ENCODE peak calls at places on chromosomes 5 and 9, in eight cellular contexts. A is HCT116, U is endodermal cell, F is heart right ventricle, D is IMR-90, P is A673, W is PC-3, B is uterus. Z is an unnamed sample. For H3K4me1, the result is how much of the 10 kb centered on the place peaks cover.

GRCh38 chr9:109230277-109230676 is 63.2 kb upstream of the FRRS1L start:
- DNase-seq in A (no peak), U (no peak), F (no peak), D (no peak), P (no peak), W (no peak), B (no peak), Z (no peak)

GRCh38 chr9:78921341-78921740 is 624.4 kb downstream of the PSAT1 start:
- DNase-seq in A (no peak), U (no peak), F (no peak), D (peak), P (no peak), W (no peak), B (no peak), Z (no peak)

GRCh38 chr9:109520475-109521132 is 22.5 kb upstream of the PTPN3 start:
- DNase-seq in A (peak), U (peak), F (peak), D (peak), P (peak), W (peak), B (peak), Z (peak)

GRCh38 chr9:123861086-123861707 is 68.7 kb downstream of the DENND1A start:
- DNase-seq in A (no peak), U (no peak), F (no peak), D (no peak), P (no peak), W (no peak), B (no peak), Z (no peak)

GRCh38 chr9:81266086-81266485 is 423.3 kb downstream of the TLE1 start:
- DNase-seq in A (no peak), U (no peak), F (no peak), D (peak), P (no peak), W (no peak), B (no peak), Z (no peak)

GRCh38 chr5:124352312-124352711 is 394.1 kb downstream of the ZNF608 start:
- DNase-seq in A (no peak), U (no peak), F (no peak), D (no peak), P (no peak), W (no peak), B (no peak), Z (no peak)

GRCh38 chr5:28770307-28770706 is 1731.9 kb upstream of the CDH9 start:
- DNase-seq in A (no peak), U (no peak), F (no peak), D (no peak), P (no peak), W (no peak), B (no peak), Z (no peak)

GRCh38 chr5:148060881-148061280 is 2.9 kb upstream of the SPINK5 start:
- DNase-seq in A (no peak), U (no peak), F (no peak), D (no peak), P (no peak), W (no peak), B (no peak), Z (no peak)

GRCh38 chr9:121824651-121825480 is 173.4 kb downstream of the DAB2IP start:
- DNase-seq in A (no peak), U (peak), F (no peak), D (peak), P (no peak), W (peak), B (no peak), Z (no peak)

GRCh38 chr5:28380172-28380571 is 1341.8 kb upstream of the CDH9 start:
- DNase-seq in A (no peak), U (no peak), F (no peak), D (no peak), P (no peak), W (peak), B (no peak), Z (no peak)

GRCh38 chr5:133918316-133918715 is 50.1 kb downstream of the C5orf15 start:
- DNase-seq in A (no peak), U (no peak), F (no peak), D (no peak), P (no peak), W (no peak), B (no peak), Z (no peak)

GRCh38 chr5:160931283-160931682 is 79.3 kb upstream of the ATP10B start:
- DNase-seq in A (no peak), U (no peak), F (no peak), D (no peak), P (no peak), W (no peak), B (no peak), Z (no peak)

GRCh38 chr5:63145167-63145566 is 566.5 kb downstream of the LRRC70 start:
- DNase-seq in A (no peak), U (no peak), F (no peak), D (no peak), P (no peak), W (no peak), B (no peak), Z (peak)

GRCh38 chr5:63164838-63165237 is 586.2 kb downstream of the LRRC70 start:
- DNase-seq in A (no peak), U (no peak), F (no peak), D (no peak), P (no peak), W (no peak), B (no peak), Z (no peak)

GRCh38 chr9:35908484-35909125 is 685 bp upstream of the SPAAR start:
- DNase-seq in A (no peak), U (no peak), F (peak), D (peak), P (no peak), W (peak), B (peak), Z (peak)

GRCh38 chr9:79054500-79054899 is 517.3 kb upstream of the TLE4 start:
- DNase-seq in A (no peak), U (no peak), F (no peak), D (peak), P (no peak), W (no peak), B (no peak), Z (no peak)

GRCh38 chr5:178499352-178499751 is 90.8 kb downstream of the COL23A1 start:
- DNase-seq in A (no peak), U (no peak), F (no peak), D (no peak), P (no peak), W (no peak), B (no peak), Z (no peak)

GRCh38 chr5:131661931-131662330 is 26.9 kb upstream of the RAPGEF6 start:
- DNase-seq in A (no peak), U (no peak), F (no peak), D (no peak), P (no peak), W (no peak), B (no peak), Z (no peak)

GRCh38 chr9:110148384-110148783 is 59.6 kb downstream of the C9orf152 start:
- DNase-seq in A (no peak), U (no peak), F (no peak), D (peak), P (no peak), W (no peak), B (no peak), Z (no peak)

GRCh38 chr9:4375424-4376195 is 75.7 kb upstream of the GLIS3 start:
- DNase-seq in A (peak), U (no peak), F (no peak), D (peak), P (peak), W (peak), B (no peak), Z (no peak)

GRCh38 chr5:121974261-121974660 is 12.5 kb downstream of the SRFBP1 start:
- DNase-seq in A (no peak), U (no peak), F (no peak), D (peak), P (peak), W (no peak), B (no peak), Z (no peak)

GRCh38 chr5:4777435-4777834 is 362.7 kb upstream of the ADAMTS16 start:
- DNase-seq in A (no peak), U (no peak), F (no peak), D (no peak), P (no peak), W (peak), B (no peak), Z (no peak)
- H3K27ac ChIP-seq in A (no peak), U (no peak), F (no peak), D (no peak), P (no peak), W (no peak), B (no peak), Z (no peak)

DNA sequence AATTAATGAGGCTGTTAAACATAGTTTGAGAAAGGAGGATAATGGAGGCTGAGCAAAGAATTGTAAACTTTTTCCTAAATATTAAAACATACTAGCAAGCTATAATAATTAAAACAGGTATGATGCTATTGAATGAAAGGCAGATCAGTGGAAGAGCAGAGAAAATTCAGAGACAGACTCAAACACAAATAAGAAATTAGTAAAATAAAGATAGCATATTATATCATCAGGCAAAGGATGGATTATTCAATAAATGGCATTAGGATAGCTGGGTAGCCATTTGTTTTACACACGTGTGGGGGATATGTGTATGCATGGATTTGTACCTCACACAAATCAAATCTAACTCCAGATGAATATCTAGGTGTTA is 50.6 kb downstream of the MRPS27 start:
- DNase-seq in A (no peak), U (no peak), F (no peak), D (no peak), P (no peak), W (no peak), B (no peak), Z (no peak)
- TF ChIP-seq CTCF in A (no peak), U (no peak), F (no peak), D (no peak), P (peak), W (no peak), B (no peak), Z (no peak)

DNA sequence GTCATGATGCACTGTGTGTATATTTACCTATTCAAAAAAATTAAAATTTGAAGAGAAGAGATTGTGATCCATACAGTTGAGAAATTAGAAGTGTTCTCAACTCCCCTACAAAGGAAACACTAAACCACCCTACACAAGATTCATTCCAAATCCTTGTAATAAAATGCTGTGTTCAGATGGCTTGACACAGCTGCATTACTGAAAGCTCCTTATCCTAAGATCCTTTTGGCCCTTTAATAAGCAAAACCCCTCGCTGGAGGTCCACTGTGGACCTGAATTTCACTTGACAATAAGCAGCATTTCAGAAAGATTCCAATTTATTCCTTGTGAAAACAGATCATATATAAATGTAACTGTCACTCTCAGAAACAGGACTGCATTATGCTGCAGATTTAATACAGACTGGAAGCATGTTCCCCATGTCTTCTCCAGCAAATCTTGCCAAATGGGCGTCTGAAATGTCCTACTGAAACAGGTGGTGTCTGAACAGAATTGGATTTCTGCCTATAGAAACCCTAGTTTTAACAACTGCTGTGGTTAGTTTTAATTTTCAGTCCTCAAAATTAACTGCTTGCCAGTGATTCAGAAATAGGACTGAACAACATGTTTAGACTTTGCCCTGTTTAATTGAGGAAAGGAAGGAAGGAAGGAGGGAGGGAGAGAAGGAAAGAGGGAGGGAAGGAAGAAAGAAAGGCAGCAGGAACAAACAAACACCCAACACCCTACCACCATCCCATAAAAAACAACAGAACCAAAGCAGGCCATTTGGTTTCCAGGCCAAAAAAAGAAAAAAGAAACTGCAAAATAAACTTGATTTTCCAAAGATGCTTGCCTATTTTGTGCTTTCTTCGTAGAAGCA is 179.6 kb downstream of the MLLT3 start:
- DNase-seq in A (no peak), U (no peak), F (no peak), D (no peak), P (no peak), W (no peak), B (no peak), Z (no peak)
- H3K4me1 ChIP-seq in A (under half), U (under half), F (under half), D (under half), P (under half), W (under half), B (under half), Z (under half)

GRCh38 chr5:73985145-73985544 is 359.1 kb downstream of the ARHGEF28 start:
- DNase-seq in A (peak), U (no peak), F (no peak), D (peak), P (peak), W (peak), B (no peak), Z (no peak)
- H3K27ac ChIP-seq in A (no peak), U (no peak), F (no peak), D (no peak), P (no peak), W (no peak), B (no peak), Z (peak)

GRCh38 chr5:103938151-103938671 is 375.6 kb upstream of the NUDT12 start:
- DNase-seq in A (no peak), U (no peak), F (no peak), D (no peak), P (no peak), W (no peak), B (no peak), Z (no peak)

GRCh38 chr5:103943243-103943642 is 380.7 kb upstream of the NUDT12 start:
- DNase-seq in A (no peak), U (no peak), F (no peak), D (no peak), P (no peak), W (no peak), B (no peak), Z (no peak)

GRCh38 chr5:103941554-103941953 is 379.0 kb upstream of the NUDT12 start:
- DNase-seq in A (no peak), U (no peak), F (no peak), D (no peak), P (no peak), W (no peak), B (no peak), Z (no peak)

DNA sequence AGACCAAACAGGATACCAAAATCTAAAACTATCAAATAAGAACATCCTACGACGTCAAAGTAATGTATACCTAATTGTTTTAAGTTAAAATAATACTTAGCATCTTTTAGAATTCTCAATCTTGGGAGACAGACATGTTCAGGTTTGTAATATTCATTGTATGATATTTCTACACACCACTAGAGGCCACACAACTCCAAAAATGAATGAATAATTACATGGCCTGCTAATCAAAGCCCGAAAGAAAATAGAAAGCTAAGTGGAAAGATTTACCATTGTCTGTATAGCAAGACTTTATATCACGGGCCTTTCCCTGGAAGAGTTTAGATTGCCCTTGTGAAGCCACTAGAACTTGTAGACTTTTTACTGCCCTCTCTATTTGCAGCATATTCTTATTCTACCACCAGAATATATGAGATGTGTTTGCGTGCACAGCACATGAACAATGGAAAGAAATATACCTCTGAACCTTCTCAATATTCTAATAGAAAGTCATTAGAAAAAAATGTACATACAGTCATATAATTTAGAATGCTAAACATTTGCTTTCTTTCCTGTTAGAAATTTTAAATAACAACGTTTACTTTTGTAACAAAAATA is 380.1 kb upstream of the NUDT12 start:
- DNase-seq in A (no peak), U (no peak), F (no peak), D (no peak), P (peak), W (peak), B (no peak), Z (no peak)
- TF ChIP-seq CTCF in A (peak), U (no peak), F (no peak), D (no peak), P (peak), W (peak), B (no peak), Z (no peak)

GRCh38 chr5:119357309-119357708 is 1.5 kb downstream of the TNFAIP8 start:
- DNase-seq in A (no peak), U (no peak), F (no peak), D (no peak), P (no peak), W (no peak), B (no peak), Z (no peak)
- H3K4me1 ChIP-seq in A (under half), U (under half), F (under half), D (under half), P (under half), W (half or more), B (under half), Z (half or more)

GRCh38 chr5:56692359-56693219 is 122.8 kb upstream of the MAP3K1 start:
- DNase-seq in A (no peak), U (no peak), F (no peak), D (no peak), P (no peak), W (no peak), B (no peak), Z (no peak)
- H3K27ac ChIP-seq in A (no peak), U (no peak), F (no peak), D (no peak), P (no peak), W (no peak), B (no peak), Z (no peak)

GRCh38 chr5:321233-321725 is at the start of gene AHRR:
- DNase-seq in A (no peak), U (peak), F (no peak), D (peak), P (peak), W (peak), B (no peak), Z (peak)
- TF ChIP-seq CTCF in A (peak), U (peak), F (peak), D (peak), P (peak), W (peak), B (peak), Z (peak)

Z was measured in left ventricle myocardium inferior.